ENCODE peak calls at places on chromosomes 12 and 14, in eight cellular contexts. S is PC-3, E is RWPE2, M is IMR-90, H is endothelial cell, Y is astrocyte of the spinal cord, C is progenitor cell of endocrine pancreas, K is fibroblast of lung. O is an unnamed sample.

GRCh38 chr14:34372766-34373165 is 89.3 kb downstream of the SPTSSA start:
- DNase-seq in S (no peak), E (no peak), M (no peak), H (no peak), Y (no peak), C (no peak), K (no peak), O (no peak)

GRCh38 chr12:31479516-31480210 is 111.3 kb downstream of the DENND5B start:
- DNase-seq in S (no peak), E (no peak), M (no peak), H (no peak), Y (no peak), C (no peak), K (no peak), O (no peak)

GRCh38 chr12:89166525-89166934 is 185.8 kb downstream of the DUSP6 start:
- DNase-seq in S (peak; percentile 53), E (no peak), M (peak; percentile 60), H (no peak), Y (peak; percentile 85), C (no peak), K (peak; percentile 57), O (peak; percentile 81)

GRCh38 chr12:124682425-124683329 is 115.3 kb upstream of the NCOR2 start:
- DNase-seq in S (no peak), E (no peak), M (no peak), H (no peak), Y (no peak), C (no peak), K (no peak), O (no peak)

GRCh38 chr14:33287204-33287603 is 348.5 kb downstream of the NPAS3 start:
- DNase-seq in S (peak; percentile 34), E (no peak), M (no peak), H (no peak), Y (no peak), C (no peak), K (no peak), O (peak; percentile 12)

GRCh38 chr14:69004731-69005431 is 25.8 kb upstream of the ACTN1 start:
- DNase-seq in S (peak; percentile 29), E (no peak), M (peak; percentile 43), H (no peak), Y (peak; percentile 23), C (no peak), K (no peak), O (peak; percentile 11)

GRCh38 chr12:54082402-54082892 is 28.8 kb downstream of the HOXC4 start:
- DNase-seq in S (no peak), E (no peak), M (no peak), H (no peak), Y (peak; percentile 20), C (peak; percentile 45), K (no peak), O (no peak)

GRCh38 chr14:99040711-99041110 is 231.3 kb downstream of the BCL11B start:
- DNase-seq in S (no peak), E (no peak), M (no peak), H (no peak), Y (no peak), C (no peak), K (no peak), O (no peak)

GRCh38 chr12:57887631-57888406 is 41.3 kb upstream of the CTDSP2 start:
- DNase-seq in S (peak; percentile 53), E (no peak), M (peak; percentile 55), H (no peak), Y (peak; percentile 55), C (no peak), K (peak; percentile 77), O (peak; percentile 76)

GRCh38 chr14:92726135-92726932 is 22.1 kb downstream of the LGMN start:
- DNase-seq in S (peak; percentile 88), E (peak; percentile 95), M (peak; percentile 89), H (no peak), Y (peak; percentile 81), C (no peak), K (peak; percentile 93), O (peak; percentile 94)

GRCh38 chr12:52261211-52261484 is 13.3 kb upstream of the KRT86 start:
- DNase-seq in S (no peak), E (peak; percentile 8), M (no peak), H (no peak), Y (no peak), C (no peak), K (no peak), O (no peak)

DNA sequence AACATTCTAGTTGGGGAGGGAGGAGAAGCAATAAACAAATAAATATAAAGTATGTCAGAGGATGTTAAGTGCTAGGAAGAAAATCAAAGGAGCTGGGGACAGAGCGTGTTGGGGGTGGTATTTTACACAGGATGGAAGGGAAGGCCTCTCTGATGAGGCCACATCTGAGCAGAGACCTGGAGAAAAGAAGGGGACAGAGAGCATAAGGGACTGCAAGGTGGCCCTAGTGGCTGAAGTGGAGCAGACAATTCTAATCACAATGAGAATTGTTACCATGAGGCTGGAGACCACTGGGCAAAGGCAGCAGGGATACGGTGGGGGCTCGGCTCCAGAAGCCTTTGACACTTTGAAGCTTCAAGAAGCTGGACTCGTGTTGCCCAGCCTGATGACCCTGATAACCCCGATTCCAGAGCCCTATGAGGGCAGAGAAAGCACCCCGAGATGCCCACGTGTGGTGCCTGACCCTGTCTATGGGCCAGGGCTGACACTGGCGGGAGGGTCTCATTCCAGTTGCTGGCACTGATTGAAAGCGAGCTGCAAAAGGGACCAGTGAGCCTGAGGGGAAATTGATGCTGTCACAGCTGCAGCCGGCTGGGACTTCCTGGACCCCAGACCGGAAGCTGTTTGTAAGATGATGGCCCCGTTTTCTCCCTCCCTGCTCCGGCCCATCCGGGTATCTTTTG is 169.1 kb downstream of the RBM19 start:
- DNase-seq in S (no peak), E (no peak), M (no peak), H (no peak), Y (no peak), C (no peak), K (no peak), O (no peak)
- TF ChIP-seq CTCF in S (no peak), E (no peak), M (no peak), H (no peak), Y (no peak), C (no peak), K (no peak), O (no peak)

DNA sequence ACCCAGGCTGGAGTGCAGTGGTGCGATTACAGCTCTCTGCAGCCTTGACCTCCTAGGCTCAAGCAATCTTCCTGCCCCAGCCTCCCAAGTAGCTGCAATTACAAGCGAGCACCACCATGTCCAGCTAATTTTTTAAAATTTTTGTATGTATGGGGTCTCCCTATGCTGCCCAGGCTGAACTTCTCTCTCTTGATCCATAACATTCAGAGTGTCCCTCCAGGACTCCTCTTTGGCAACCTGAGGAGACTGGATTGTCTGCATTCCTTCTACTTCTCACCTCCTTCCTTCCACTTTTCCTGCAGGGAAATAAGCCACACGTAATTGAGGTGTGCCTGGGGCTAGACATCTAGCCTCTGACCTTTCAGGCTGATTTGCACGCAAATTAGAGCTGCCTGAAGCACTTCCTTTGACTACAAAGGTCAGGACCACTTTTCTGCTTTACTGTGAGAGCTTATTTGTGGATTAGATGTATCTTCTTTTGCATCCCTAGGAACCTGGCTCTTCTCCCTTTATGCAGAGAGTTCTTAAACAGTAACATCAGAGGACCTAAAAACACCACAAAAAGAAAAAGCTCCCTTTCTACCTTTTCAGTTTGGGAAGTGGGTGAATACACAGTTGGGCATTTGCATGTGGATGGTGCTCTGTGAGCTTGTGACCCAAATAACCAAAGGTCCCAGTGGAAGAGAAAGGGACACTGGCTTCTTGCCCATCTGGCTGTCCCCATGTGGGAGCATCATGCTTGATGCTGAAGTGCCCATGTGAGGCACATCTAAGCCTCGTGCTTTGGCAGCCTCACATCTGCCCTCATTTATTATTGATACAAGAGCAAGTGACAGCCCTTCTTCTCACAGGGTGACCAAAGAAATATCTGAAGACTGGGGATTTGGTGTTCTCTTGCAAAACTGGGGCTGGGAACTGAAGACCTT is 33.5 kb downstream of the PYGL start:
- DNase-seq in S (no peak), E (no peak), M (no peak), H (no peak), Y (no peak), C (no peak), K (no peak), O (no peak)
- TF ChIP-seq CTCF in S (no peak), E (no peak), M (no peak), H (no peak), Y (no peak), C (no peak), K (no peak), O (no peak)

GRCh38 chr12:44462729-44463128 is 413.4 kb downstream of the NELL2 start:
- DNase-seq in S (no peak), E (no peak), M (no peak), H (no peak), Y (no peak), C (no peak), K (no peak), O (no peak)

GRCh38 chr12:44464180-44464579 is 411.9 kb downstream of the NELL2 start:
- DNase-seq in S (no peak), E (no peak), M (no peak), H (no peak), Y (no peak), C (no peak), K (no peak), O (no peak)

GRCh38 chr12:44459569-44459968 is 416.5 kb downstream of the NELL2 start:
- DNase-seq in S (no peak), E (no peak), M (no peak), H (no peak), Y (no peak), C (no peak), K (no peak), O (no peak)

DNA sequence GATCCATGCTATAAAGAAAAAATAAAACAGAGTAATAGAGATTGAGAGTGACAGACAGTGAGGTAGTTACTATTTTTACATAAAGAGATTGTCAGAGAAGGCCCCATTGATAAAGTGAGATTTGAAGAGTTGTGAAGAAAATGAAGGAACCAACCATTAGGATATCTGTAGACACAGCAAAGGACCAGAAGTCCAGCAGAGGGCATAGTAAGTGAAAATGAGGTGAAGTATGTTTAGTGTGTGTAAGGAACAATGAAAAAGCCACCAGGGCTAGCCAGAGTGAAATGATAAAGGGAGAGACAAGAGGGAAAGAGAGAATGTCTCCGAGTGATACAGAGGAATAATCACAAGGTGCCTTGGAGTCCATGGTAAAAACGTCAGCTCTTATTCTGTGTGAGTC is 411.0 kb downstream of the NELL2 start:
- DNase-seq in S (peak; percentile 15), E (no peak), M (no peak), H (no peak), Y (no peak), C (no peak), K (no peak), O (no peak)
- TF ChIP-seq CTCF in S (peak; percentile 46), E (no peak), M (no peak), H (no peak), Y (no peak), C (peak; percentile 36), K (no peak), O (no peak)

GRCh38 chr12:121346747-121347146 is 5.5 kb downstream of the ANAPC5 start:
- DNase-seq in S (no peak), E (no peak), M (no peak), H (no peak), Y (no peak), C (no peak), K (no peak), O (no peak)

GRCh38 chr12:121356657-121357056 is 4.4 kb upstream of the ANAPC5 start:
- DNase-seq in S (no peak), E (no peak), M (no peak), H (no peak), Y (no peak), C (no peak), K (no peak), O (no peak)

GRCh38 chr12:121357331-121357730 is 5.1 kb upstream of the ANAPC5 start:
- DNase-seq in S (no peak), E (no peak), M (no peak), H (no peak), Y (no peak), C (no peak), K (no peak), O (no peak)

GRCh38 chr12:121355818-121356217 is 3.6 kb upstream of the ANAPC5 start:
- DNase-seq in S (no peak), E (no peak), M (no peak), H (no peak), Y (no peak), C (no peak), K (no peak), O (no peak)

GRCh38 chr12:121352053-121353018 is at the start of gene ANAPC5:
- DNase-seq in S (peak; percentile 99), E (peak; percentile 94), M (peak; percentile 99), H (peak; percentile 82), Y (peak; percentile 99), C (peak; percentile 76), K (peak; percentile 99), O (peak; percentile 99)
- TF ChIP-seq CTCF in S (no peak), E (no peak), M (no peak), H (no peak), Y (no peak), C (no peak), K (no peak), O (no peak)